ENCODE peak calls at places on chromosome 22, in eight cellular contexts. U is adrenal gland, W is IMR-90, P is A549, F is right lobe of liver, X is NB4, N is body of pancreas, K is transverse colon. O is an unnamed sample.

GRCh38 chr22:25747245-25747944 is 5.4 kb downstream of the MYO18B start:
- DNase-seq in F (peak), U (peak), W (peak), K (peak), X (no peak), P (peak), N (peak), O (peak)

GRCh38 chr22:23248583-23248982 is 68.3 kb downstream of the BCR start:
- DNase-seq in F (no peak), U (no peak), P (no peak), X (no peak), N (peak), W (peak), K (no peak), O (no peak)

GRCh38 chr22:30860176-30861105 is 108.1 kb downstream of the MORC2 start:
- DNase-seq in W (no peak), K (no peak), X (no peak), F (no peak), N (no peak), P (no peak), U (peak), O (no peak)

GRCh38 chr22:35622132-35622913 is 5.2 kb upstream of the MB start:
- DNase-seq in X (no peak), U (peak), W (no peak), N (peak), P (peak), F (peak), K (peak), O (no peak)

GRCh38 chr22:46069518-46070214 is 80.7 kb upstream of the PPARA start:
- DNase-seq in P (peak), N (peak), X (peak), U (peak), W (peak), K (peak), F (peak), O (no peak)

GRCh38 chr22:29092243-29092642 is 19.4 kb downstream of the KREMEN1 start:
- DNase-seq in K (no peak), X (no peak), U (no peak), N (peak), P (no peak), W (no peak), F (no peak), O (no peak)

GRCh38 chr22:29630987-29631386 is 27.6 kb downstream of the NF2 start:
- DNase-seq in X (no peak), K (no peak), N (no peak), F (no peak), U (no peak), P (no peak), W (no peak), O (no peak)

GRCh38 chr22:22884888-22885840 is 2.5 kb upstream of the IGLL5 start:
- DNase-seq in K (peak), N (no peak), U (no peak), X (peak), F (no peak), W (no peak), P (no peak), O (no peak)

GRCh38 chr22:36386900-36387663 is 685 bp downstream of the MYH9 start:
- DNase-seq in F (peak), W (no peak), P (no peak), K (peak), U (peak), N (peak), X (peak), O (no peak)

GRCh38 chr22:19498866-19499190 is 19.1 kb downstream of the CDC45 start:
- DNase-seq in F (no peak), X (no peak), N (no peak), K (no peak), W (no peak), U (no peak), P (no peak), O (no peak)
- TF ChIP-seq POLR2A in F (no peak), X (no peak), N (no peak), K (no peak), W (no peak), U (no peak), P (no peak), O (no peak)

GRCh38 chr22:21688706-21689381 is 23.0 kb downstream of the PPIL2 start:
- DNase-seq in P (no peak), X (no peak), F (no peak), U (no peak), K (no peak), W (no peak), N (no peak), O (no peak)
- TF ChIP-seq POLR2A in P (no peak), X (no peak), F (no peak), U (no peak), K (no peak), W (no peak), N (no peak), O (no peak)

DNA sequence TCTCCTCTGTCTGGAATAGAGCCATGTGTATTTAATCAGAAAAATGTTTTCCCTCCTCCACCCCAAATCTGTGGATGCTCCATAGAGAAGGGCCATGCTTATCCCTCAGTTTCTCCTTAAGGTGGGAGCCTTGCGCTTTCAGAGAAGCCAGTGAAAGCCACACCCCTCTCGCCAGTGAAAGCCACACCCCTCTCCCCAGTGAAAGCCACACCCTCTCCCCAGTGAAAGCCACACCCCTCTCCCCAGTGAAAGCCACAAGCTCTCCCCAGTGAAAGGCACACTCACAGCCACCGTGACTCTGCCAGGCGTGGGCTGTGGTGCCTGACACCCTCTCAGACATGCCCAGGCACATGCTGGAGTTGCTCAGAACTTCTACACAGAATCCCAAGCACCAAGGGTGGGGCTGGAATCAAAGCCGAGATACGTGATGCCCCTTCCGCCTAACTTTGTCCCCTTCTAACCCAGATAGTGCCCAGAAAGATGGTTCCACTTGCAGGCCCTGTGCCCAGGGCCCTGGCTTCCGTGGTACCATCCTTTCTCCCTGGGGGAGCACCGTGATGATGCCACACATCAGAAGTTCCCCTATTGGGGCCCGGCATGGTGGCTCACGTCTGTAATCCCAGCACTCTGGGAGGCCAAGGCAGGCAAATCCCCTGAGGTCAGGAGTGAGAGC is 16.5 kb upstream of the PRR5 start:
- DNase-seq in N (peak), W (peak), U (peak), K (peak), X (peak), P (peak), F (no peak), O (peak)
- TF ChIP-seq POLR2A in N (no peak), W (no peak), U (no peak), K (no peak), X (no peak), P (no peak), F (no peak), O (no peak)

GRCh38 chr22:49936018-49936972 is 17.9 kb downstream of the CRELD2 start:
- DNase-seq in P (peak), X (peak), K (peak), N (peak), F (peak), W (peak), U (peak), O (peak)
- TF ChIP-seq POLR2A in P (peak), X (no peak), K (peak), N (peak), F (peak), W (no peak), U (peak), O (no peak)

GRCh38 chr22:17158176-17158567 is 905 bp downstream of the HDHD5 start:
- DNase-seq in F (no peak), W (no peak), X (no peak), U (no peak), P (no peak), K (no peak), N (no peak), O (no peak)

GRCh38 chr22:17159504-17159951 is 451 bp upstream of the HDHD5 start:
- DNase-seq in W (peak), F (peak), P (peak), U (peak), X (peak), N (peak), K (peak), O (no peak)

GRCh38 chr22:17157714-17158113 is 1.4 kb downstream of the HDHD5 start:
- DNase-seq in X (no peak), N (no peak), P (no peak), K (no peak), U (no peak), W (no peak), F (no peak), O (no peak)

GRCh38 chr22:17155941-17156340 is 3.1 kb downstream of the HDHD5 start:
- DNase-seq in F (no peak), X (peak), K (no peak), W (no peak), N (no peak), U (no peak), P (no peak), O (no peak)

GRCh38 chr22:17158568-17159503 is at the start of gene HDHD5:
- DNase-seq in K (peak), U (peak), X (peak), F (peak), P (peak), N (peak), W (peak), O (peak)
- TF ChIP-seq POLR2A in K (peak), U (peak), X (no peak), F (peak), P (peak), N (peak), W (no peak), O (peak)

DNA sequence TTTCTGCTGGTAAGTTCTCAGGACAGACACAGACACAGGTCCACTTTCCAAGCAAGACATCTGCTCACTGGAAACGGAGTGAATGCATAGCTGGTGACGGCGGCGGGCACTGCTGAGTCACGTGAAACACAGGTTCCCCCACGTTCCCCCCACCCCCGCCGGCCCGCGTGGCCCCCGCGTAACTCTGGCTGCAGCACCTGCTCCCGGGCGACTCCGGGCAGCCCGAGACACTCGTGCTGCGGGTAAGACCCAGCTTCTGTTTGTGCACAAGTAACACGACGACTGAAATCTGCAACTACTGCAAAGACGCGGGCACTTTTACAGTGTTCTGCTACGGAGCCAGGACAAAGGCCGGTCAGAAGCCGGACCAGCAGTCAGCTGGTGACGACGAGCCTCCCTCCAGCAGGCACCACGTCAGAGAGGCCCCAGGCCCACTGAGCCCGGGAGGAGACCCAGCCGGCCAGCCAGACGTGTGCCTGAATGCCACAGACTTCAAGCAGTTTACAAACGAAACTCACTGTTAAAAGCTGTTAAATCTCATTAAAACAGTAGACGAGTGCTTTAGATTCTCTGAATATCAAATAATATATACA is 12.9 kb upstream of the ARFGAP3 start:
- DNase-seq in P (no peak), K (no peak), U (no peak), X (no peak), F (no peak), W (no peak), N (peak), O (no peak)
- TF ChIP-seq POLR2A in P (no peak), K (no peak), U (no peak), X (no peak), F (no peak), W (no peak), N (no peak), O (no peak)